ENCODE peak calls at places on chromosomes 2 and 18, in seven cellular contexts. P is K562, T is mesenchymal stem cell, Y is IMR-90, D is neuronal stem cell, N is mesendoderm, V is trophoblast cell. F is an unnamed sample.

GRCh38 chr2:238955648-238956531 is 108.0 kb downstream of the TWIST2 start:
- DNase-seq in P (no peak), T (peak; percentile 10), Y (peak; percentile 67), D (no peak), N (no peak), V (no peak), F (no peak)

GRCh38 chr2:173647681-173648350 is 293.1 kb downstream of the CDCA7 start:
- DNase-seq in P (no peak), T (peak; percentile 47), Y (peak; percentile 49), D (no peak), N (no peak), V (no peak), F (no peak)

GRCh38 chr2:24909555-24910177 is 10.4 kb downstream of the ADCY3 start:
- DNase-seq in P (no peak), T (no peak), Y (peak; percentile 56), D (no peak), N (no peak), V (no peak), F (no peak)

GRCh38 chr2:109304731-109305470 is 175.9 kb downstream of the SH3RF3 start:
- DNase-seq in P (no peak), T (no peak), Y (no peak), D (no peak), N (no peak), V (no peak), F (no peak)

GRCh38 chr2:72619622-72620021 is 206.2 kb downstream of the EXOC6B start:
- DNase-seq in P (no peak), T (peak; percentile 14), Y (no peak), D (no peak), N (peak; percentile 43), V (no peak), F (no peak)

GRCh38 chr2:159788218-159788617 is 9.8 kb downstream of the CD302 start:
- DNase-seq in P (no peak), T (no peak), Y (no peak), D (no peak), N (no peak), V (peak; percentile 97), F (peak; percentile 79)

GRCh38 chr2:183229386-183229785 is 105.1 kb downstream of the NUP35 start:
- DNase-seq in P (no peak), T (peak; percentile 6), Y (peak; percentile 63), D (no peak), N (no peak), V (no peak), F (no peak)

GRCh38 chr2:164794432-164795231 is 47.0 kb downstream of the COBLL1 start:
- DNase-seq in P (no peak), T (no peak), Y (no peak), D (no peak), N (no peak), V (no peak), F (no peak)

GRCh38 chr2:141767051-141767450 is 363.8 kb downstream of the LRP1B start:
- DNase-seq in P (no peak), T (peak; percentile 91), Y (peak; percentile 17), D (no peak), N (peak; percentile 35), V (no peak), F (peak; percentile 1)

GRCh38 chr2:137333386-137333972 is 568.1 kb downstream of the THSD7B start:
- DNase-seq in P (no peak), T (no peak), Y (no peak), D (no peak), N (no peak), V (no peak), F (no peak)

GRCh38 chr2:231931481-231931915 is 5.3 kb upstream of the NPPC start:
- DNase-seq in P (no peak), T (no peak), Y (no peak), D (no peak), N (no peak), V (no peak), F (no peak)

GRCh38 chr2:178333851-178334250 is 117.1 kb downstream of the PRKRA start:
- DNase-seq in P (no peak), T (no peak), Y (no peak), D (no peak), N (no peak), V (no peak), F (no peak)

DNA sequence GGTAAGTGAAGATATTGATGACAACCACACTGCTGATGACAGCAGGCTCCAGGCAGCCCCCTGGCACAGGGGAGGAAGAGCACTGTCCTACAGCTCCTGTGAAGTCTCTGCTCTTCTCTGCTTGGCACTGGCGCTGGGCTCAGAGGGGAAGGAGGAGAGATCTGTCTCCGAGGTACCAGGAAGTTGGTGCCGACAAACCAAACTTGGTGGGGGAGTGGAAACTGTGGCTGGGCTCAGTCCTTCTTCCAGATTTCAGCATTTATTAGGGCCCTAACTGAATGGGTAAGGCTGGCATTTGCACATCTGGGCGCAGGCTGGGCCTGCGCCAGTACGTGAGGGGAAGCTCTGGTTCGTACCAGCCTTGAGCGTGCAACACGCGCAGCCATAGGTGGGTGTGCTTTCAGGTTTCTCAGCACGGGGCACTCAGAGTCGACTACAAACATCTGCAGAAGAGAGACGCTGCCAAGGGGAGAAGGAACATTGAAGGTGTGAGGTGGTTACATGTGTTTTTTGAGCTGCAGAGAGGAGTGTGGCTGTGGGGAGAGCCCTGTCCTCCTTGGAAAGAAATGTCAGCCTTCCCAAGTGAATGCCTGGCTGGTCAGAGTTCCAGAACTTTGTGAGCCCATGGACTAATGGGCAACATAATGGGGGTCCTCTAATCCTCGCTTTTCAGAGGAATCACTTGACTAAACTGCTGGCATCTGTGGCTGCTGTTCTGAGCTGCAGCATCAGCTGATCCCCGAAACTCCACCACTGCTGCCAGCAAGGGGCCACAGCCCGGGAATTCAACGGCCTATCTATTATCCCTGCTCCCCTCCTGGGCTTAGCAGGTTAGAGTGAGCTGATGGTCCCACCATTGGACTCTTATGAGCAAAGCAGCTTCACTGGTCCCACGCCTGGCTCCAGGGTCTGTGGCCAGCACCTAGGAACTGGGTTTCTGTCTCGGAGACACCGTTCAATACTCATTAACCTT is 55.2 kb upstream of the SEMA4C start:
- DNase-seq in P (no peak), T (no peak), Y (no peak), D (no peak), N (no peak), V (peak; percentile 22), F (no peak)
- H3K4me2 ChIP-seq in P (peak overlapping the region; percentile 70), T (no peak overlapping the region), Y (no peak overlapping the region), D (no peak overlapping the region), N (no peak overlapping the region), V (no peak overlapping the region), F (no peak overlapping the region)

GRCh38 chr2:220619525-220620267 is 952.4 kb downstream of the EPHA4 start:
- DNase-seq in P (no peak), T (peak; percentile 39), Y (peak; percentile 47), D (no peak), N (peak; percentile 7), V (no peak), F (peak; percentile 77)
- H3K4me2 ChIP-seq in P (no peak overlapping the region), T (no peak overlapping the region), Y (no peak overlapping the region), D (no peak overlapping the region), N (no peak overlapping the region), V (no peak overlapping the region), F (peak overlapping the region; percentile 71)

GRCh38 chr18:6950641-6951040 is 167.0 kb downstream of the LAMA1 start:
- DNase-seq in P (no peak), T (no peak), Y (no peak), D (no peak), N (no peak), V (no peak), F (no peak)

GRCh38 chr18:6948656-6949055 is 168.9 kb downstream of the LAMA1 start:
- DNase-seq in P (no peak), T (no peak), Y (no peak), D (no peak), N (no peak), V (no peak), F (no peak)

GRCh38 chr18:6949800-6950586 is 167.6 kb downstream of the LAMA1 start:
- DNase-seq in P (no peak), T (no peak), Y (no peak), D (no peak), N (peak; percentile 33), V (no peak), F (no peak)

GRCh38 chr18:6948238-6948637 is 169.4 kb downstream of the LAMA1 start:
- DNase-seq in P (no peak), T (no peak), Y (no peak), D (no peak), N (no peak), V (peak; percentile 37), F (no peak)

GRCh38 chr18:6947328-6948030 is 170.1 kb downstream of the LAMA1 start:
- DNase-seq in P (no peak), T (no peak), Y (no peak), D (no peak), N (no peak), V (no peak), F (no peak)
- H3K4me2 ChIP-seq in P (no peak overlapping the region), T (no peak overlapping the region), Y (no peak overlapping the region), D (no peak overlapping the region), N (no peak overlapping the region), V (no peak overlapping the region), F (no peak overlapping the region)

GRCh38 chr18:39527465-39527864 is 1961.9 kb upstream of the CELF4 start:
- DNase-seq in P (no peak), T (peak; percentile 12), Y (peak; percentile 53), D (no peak), N (no peak), V (no peak), F (no peak)
- H3K4me2 ChIP-seq in P (no peak overlapping the region), T (no peak overlapping the region), Y (no peak overlapping the region), D (no peak overlapping the region), N (no peak overlapping the region), V (no peak overlapping the region), F (no peak overlapping the region)

GRCh38 chr2:144935736-144936135 is 415.8 kb upstream of the ZEB2 start:
- DNase-seq in P (no peak), T (peak; percentile 63), Y (no peak), D (no peak), N (no peak), V (no peak), F (no peak)
- H3K4me2 ChIP-seq in P (no peak overlapping the region), T (no peak overlapping the region), Y (no peak overlapping the region), D (no peak overlapping the region), N (no peak overlapping the region), V (no peak overlapping the region), F (no peak overlapping the region)

DNA sequence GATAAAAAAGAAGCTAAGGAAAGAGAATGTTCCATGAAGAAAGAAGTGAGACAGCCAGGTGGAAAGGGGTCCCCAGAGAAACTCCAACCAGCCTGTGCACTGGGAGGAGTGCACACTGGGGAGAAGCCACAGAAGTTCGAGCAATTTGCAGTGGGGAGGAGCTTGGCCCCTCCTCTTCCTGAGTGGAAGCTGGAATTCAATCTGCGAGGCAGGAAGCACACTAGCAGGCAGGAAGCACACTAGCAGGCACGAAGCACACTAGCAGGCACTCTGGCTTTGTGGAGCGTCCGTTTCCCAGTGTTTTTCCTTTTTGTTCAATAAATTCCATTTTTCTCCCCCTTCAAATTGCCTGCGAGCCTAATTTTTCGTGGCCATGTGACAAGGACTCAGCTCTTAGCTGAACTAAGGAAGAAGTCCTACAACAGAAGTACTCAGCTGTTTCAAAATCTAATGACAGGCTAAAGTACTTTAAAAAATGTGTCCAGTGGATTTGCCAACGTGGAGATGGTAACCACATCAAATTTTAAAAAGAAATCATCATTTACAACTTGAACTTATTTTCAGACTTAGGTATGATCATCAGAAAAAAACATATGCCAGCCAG is 21.4 kb upstream of the SPIRE1 start:
- DNase-seq in P (no peak), T (peak; percentile 63), Y (peak; percentile 42), D (no peak), N (peak; percentile 11), V (no peak), F (no peak)
- H3K4me2 ChIP-seq in P (no peak overlapping the region), T (no peak overlapping the region), Y (peak overlapping the region; percentile 25), D (no peak overlapping the region), N (no peak overlapping the region), V (no peak overlapping the region), F (no peak overlapping the region)

DNA sequence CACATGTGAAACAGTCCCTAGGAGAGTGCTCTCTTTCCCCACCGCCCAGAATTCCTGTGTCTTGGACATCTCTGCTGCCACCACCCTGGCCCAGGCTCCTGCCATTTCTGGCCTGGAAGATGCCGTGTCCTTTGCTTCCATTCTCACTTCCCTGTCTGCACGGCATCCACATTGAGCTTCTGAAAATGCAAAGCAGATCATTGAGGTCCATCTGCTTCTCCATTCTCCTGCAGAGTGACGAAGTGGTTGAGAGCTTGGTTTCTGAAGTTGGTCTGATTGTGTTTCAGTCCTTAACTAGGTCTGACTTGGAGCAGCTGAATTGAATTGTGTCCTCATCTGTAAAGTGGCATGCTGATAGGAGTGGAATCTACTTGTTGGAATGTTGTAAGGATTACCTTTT is 98.7 kb upstream of the MGAT5 start:
- DNase-seq in P (no peak), T (no peak), Y (no peak), D (no peak), N (no peak), V (no peak), F (no peak)
- H3K4me2 ChIP-seq in P (no peak overlapping the region), T (no peak overlapping the region), Y (no peak overlapping the region), D (no peak overlapping the region), N (no peak overlapping the region), V (no peak overlapping the region), F (no peak overlapping the region)

F was measured in PC-9.